ENCODE peak calls at places on chromosomes 13 and 19, in seven cellular contexts. J, O, Y, V, S, C and D are unnamed samples.

GRCh38 chr13:29457299-29457698 is 138.2 kb downstream of the SLC7A1 start:
- DNase-seq in Y (no peak), J (no peak), V (no peak), O (no peak), C (peak), S (no peak), D (no peak)

GRCh38 chr13:23695711-23696512 is 125.7 kb downstream of the TNFRSF19 start:
- DNase-seq in S (peak), Y (no peak), V (peak), J (no peak), C (no peak), O (peak), D (peak)

GRCh38 chr13:70203661-70204229 is 95.5 kb upstream of the KLHL1 start:
- DNase-seq in V (no peak), S (no peak), Y (no peak), C (no peak), O (no peak), J (no peak), D (no peak)

GRCh38 chr19:19285723-19286122 is 12.6 kb upstream of the TM6SF2 start:
- DNase-seq in Y (no peak), V (no peak), O (no peak), S (no peak), J (no peak), C (no peak), D (no peak)

GRCh38 chr19:38004505-38005223 is 97.7 kb downstream of the SIPA1L3 start:
- DNase-seq in Y (peak), O (peak), V (no peak), J (peak), C (peak), S (no peak), D (no peak)

GRCh38 chr19:17751103-17751911 is at the start of gene FCHO1:
- DNase-seq in S (peak), C (no peak), Y (peak), O (peak), V (peak), J (no peak), D (peak)

GRCh38 chr19:44598880-44599279 is 14.5 kb upstream of the IGSF23 start:
- DNase-seq in V (no peak), S (no peak), C (no peak), O (no peak), Y (peak), J (no peak), D (no peak)

GRCh38 chr19:49151339-49152217 is 3.6 kb downstream of the HRC start:
- DNase-seq in J (peak), S (peak), V (no peak), O (no peak), C (peak), Y (peak), D (no peak)

GRCh38 chr13:60591348-60591747 is 194.3 kb downstream of the TDRD3 start:
- DNase-seq in S (no peak), O (no peak), Y (no peak), J (no peak), C (no peak), V (no peak), D (no peak)

GRCh38 chr19:50215820-50216219 is 12.4 kb downstream of the MYH14 start:
- DNase-seq in Y (no peak), S (no peak), O (no peak), C (no peak), J (no peak), V (no peak), D (no peak)

GRCh38 chr19:27652796-27653195 is 1560.2 kb downstream of the UQCRFS1 start:
- DNase-seq in S (no peak), C (no peak), V (no peak), O (no peak), Y (no peak), J (no peak), D (no peak)

GRCh38 chr13:51349016-51349415 is 9.5 kb downstream of the SERPINE3 start:
- DNase-seq in J (no peak), C (no peak), S (no peak), Y (no peak), V (no peak), O (no peak), D (no peak)

GRCh38 chr13:41398494-41399190 is 58.7 kb upstream of the RGCC start:
- DNase-seq in C (no peak), S (no peak), J (no peak), O (no peak), V (no peak), Y (no peak), D (no peak)

GRCh38 chr13:30884543-30884942 is 21.5 kb upstream of the MEDAG start:
- DNase-seq in O (no peak), S (no peak), C (no peak), V (no peak), Y (no peak), J (no peak), D (no peak)

GRCh38 chr19:56309511-56310185 is 5.0 kb downstream of the ZSCAN5A start:
- DNase-seq in O (peak), J (no peak), S (peak), Y (peak), V (peak), C (peak), D (peak)

GRCh38 chr13:50141660-50142010 is 126.4 kb downstream of the KCNRG start:
- DNase-seq in V (no peak), S (no peak), Y (no peak), O (no peak), J (no peak), C (no peak), D (no peak)

GRCh38 chr13:37360556-37360955 is 238.0 kb downstream of the POSTN start:
- DNase-seq in S (no peak), V (no peak), J (no peak), C (no peak), O (no peak), Y (no peak), D (no peak)

GRCh38 chr19:4749870-4750269 is 26.2 kb upstream of the DPP9 start:
- DNase-seq in J (no peak), Y (no peak), S (no peak), V (no peak), C (no peak), O (no peak), D (no peak)

GRCh38 chr19:40424637-40425449 is 949 bp downstream of the SERTAD1 start:
- DNase-seq in J (no peak), C (no peak), O (no peak), V (no peak), S (no peak), Y (no peak), D (no peak)

GRCh38 chr19:9808855-9809646 is 9.8 kb downstream of the FBXL12 start:
- DNase-seq in S (no peak), Y (no peak), C (no peak), J (no peak), O (no peak), V (no peak), D (no peak)